ENCODE peak calls at places on chromosomes 16 and 17, in six cellular contexts. One of them, this sample, is unnamed.

GRCh38 chr16:86508028-86508946 is 2.0 kb upstream of the FOXF1 start:
- DNase-seq in fibroblast of villous mesenchyme: peak
- DNase-seq in AG10803: peak
- DNase-seq in activated gamma-delta T cell treated with Interleukin-2 at 50 U/mL for 16 hours: no peak
- DNase-seq in stimulated activated CD4-positive, alpha-beta T cell treated with anti-CD3 and anti-CD28 coated beads, Interleukin-15, amount 100 ng/mL, for 1 hour: no peak
- DNase-seq in WTC11: no peak
- DNase-seq in this sample: no peak

GRCh38 chr17:41190328-41190727 is 641 bp downstream of the KRTAP9-1 start:
- DNase-seq in AG10803: no peak
- DNase-seq in WTC11: no peak
- DNase-seq in stimulated activated CD4-positive, alpha-beta T cell treated with anti-CD3 and anti-CD28 coated beads, Interleukin-15, amount 100 ng/mL, for 1 hour: no peak
- DNase-seq in activated gamma-delta T cell treated with Interleukin-2 at 50 U/mL for 16 hours: no peak
- DNase-seq in fibroblast of villous mesenchyme: no peak
- DNase-seq in this sample: no peak

GRCh38 chr16:31502981-31503380 is 5.2 kb downstream of the RUSF1 start:
- DNase-seq in AG10803: peak
- DNase-seq in stimulated activated CD4-positive, alpha-beta T cell treated with anti-CD3 and anti-CD28 coated beads, Interleukin-15, amount 100 ng/mL, for 1 hour: no peak
- DNase-seq in activated gamma-delta T cell treated with Interleukin-2 at 50 U/mL for 16 hours: no peak
- DNase-seq in fibroblast of villous mesenchyme: peak
- DNase-seq in WTC11: no peak
- DNase-seq in this sample: no peak

GRCh38 chr17:19426631-19427030 is 15.6 kb downstream of the RNF112 start:
- DNase-seq in fibroblast of villous mesenchyme: no peak
- DNase-seq in WTC11: no peak
- DNase-seq in AG10803: no peak
- DNase-seq in activated gamma-delta T cell treated with Interleukin-2 at 50 U/mL for 16 hours: no peak
- DNase-seq in stimulated activated CD4-positive, alpha-beta T cell treated with anti-CD3 and anti-CD28 coated beads, Interleukin-15, amount 100 ng/mL, for 1 hour: no peak
- DNase-seq in this sample: no peak

GRCh38 chr16:85988306-85988705 is 89.3 kb downstream of the IRF8 start:
- DNase-seq in stimulated activated CD4-positive, alpha-beta T cell treated with anti-CD3 and anti-CD28 coated beads, Interleukin-15, amount 100 ng/mL, for 1 hour: no peak
- DNase-seq in WTC11: no peak
- DNase-seq in fibroblast of villous mesenchyme: no peak
- DNase-seq in AG10803: no peak
- DNase-seq in activated gamma-delta T cell treated with Interleukin-2 at 50 U/mL for 16 hours: no peak
- DNase-seq in this sample: no peak

GRCh38 chr17:61452301-61453290 is at the start of gene TBX4:
- DNase-seq in stimulated activated CD4-positive, alpha-beta T cell treated with anti-CD3 and anti-CD28 coated beads, Interleukin-15, amount 100 ng/mL, for 1 hour: no peak
- DNase-seq in activated gamma-delta T cell treated with Interleukin-2 at 50 U/mL for 16 hours: no peak
- DNase-seq in WTC11: peak
- DNase-seq in AG10803: no peak
- DNase-seq in fibroblast of villous mesenchyme: no peak
- DNase-seq in this sample: no peak

GRCh38 chr16:63361032-63361624 is 1324.9 kb upstream of the CDH8 start:
- DNase-seq in fibroblast of villous mesenchyme: peak
- DNase-seq in stimulated activated CD4-positive, alpha-beta T cell treated with anti-CD3 and anti-CD28 coated beads, Interleukin-15, amount 100 ng/mL, for 1 hour: no peak
- DNase-seq in activated gamma-delta T cell treated with Interleukin-2 at 50 U/mL for 16 hours: no peak
- DNase-seq in WTC11: no peak
- DNase-seq in AG10803: peak
- DNase-seq in this sample: no peak

GRCh38 chr17:75323043-75323591 is 33.9 kb upstream of the SLC25A19 start:
- DNase-seq in stimulated activated CD4-positive, alpha-beta T cell treated with anti-CD3 and anti-CD28 coated beads, Interleukin-15, amount 100 ng/mL, for 1 hour: peak
- DNase-seq in activated gamma-delta T cell treated with Interleukin-2 at 50 U/mL for 16 hours: peak
- DNase-seq in AG10803: peak
- DNase-seq in WTC11: peak
- DNase-seq in fibroblast of villous mesenchyme: peak
- DNase-seq in this sample: no peak

GRCh38 chr16:49101997-49102396 is 179.6 kb downstream of the CBLN1 start:
- DNase-seq in WTC11: no peak
- DNase-seq in stimulated activated CD4-positive, alpha-beta T cell treated with anti-CD3 and anti-CD28 coated beads, Interleukin-15, amount 100 ng/mL, for 1 hour: no peak
- DNase-seq in fibroblast of villous mesenchyme: no peak
- DNase-seq in AG10803: no peak
- DNase-seq in activated gamma-delta T cell treated with Interleukin-2 at 50 U/mL for 16 hours: no peak
- DNase-seq in this sample: no peak

GRCh38 chr17:1490643-1491405 is 1.7 kb downstream of the MYO1C start:
- DNase-seq in activated gamma-delta T cell treated with Interleukin-2 at 50 U/mL for 16 hours: peak
- DNase-seq in stimulated activated CD4-positive, alpha-beta T cell treated with anti-CD3 and anti-CD28 coated beads, Interleukin-15, amount 100 ng/mL, for 1 hour: peak
- DNase-seq in fibroblast of villous mesenchyme: peak
- DNase-seq in AG10803: peak
- DNase-seq in WTC11: peak
- DNase-seq in this sample: peak

GRCh38 chr17:29722411-29723198 is 99.9 kb upstream of the CORO6 start:
- DNase-seq in activated gamma-delta T cell treated with Interleukin-2 at 50 U/mL for 16 hours: peak
- DNase-seq in fibroblast of villous mesenchyme: peak
- DNase-seq in AG10803: peak
- DNase-seq in WTC11: no peak
- DNase-seq in stimulated activated CD4-positive, alpha-beta T cell treated with anti-CD3 and anti-CD28 coated beads, Interleukin-15, amount 100 ng/mL, for 1 hour: no peak
- DNase-seq in this sample: peak

GRCh38 chr17:77959926-77960521 is 1.5 kb downstream of the TNRC6C start:
- DNase-seq in fibroblast of villous mesenchyme: peak
- DNase-seq in AG10803: no peak
- DNase-seq in WTC11: no peak
- DNase-seq in stimulated activated CD4-positive, alpha-beta T cell treated with anti-CD3 and anti-CD28 coated beads, Interleukin-15, amount 100 ng/mL, for 1 hour: no peak
- DNase-seq in activated gamma-delta T cell treated with Interleukin-2 at 50 U/mL for 16 hours: peak
- DNase-seq in this sample: no peak

GRCh38 chr17:7836596-7837374 is 2.8 kb downstream of the KDM6B start:
- DNase-seq in activated gamma-delta T cell treated with Interleukin-2 at 50 U/mL for 16 hours: peak
- DNase-seq in stimulated activated CD4-positive, alpha-beta T cell treated with anti-CD3 and anti-CD28 coated beads, Interleukin-15, amount 100 ng/mL, for 1 hour: no peak
- DNase-seq in AG10803: peak
- DNase-seq in WTC11: peak
- DNase-seq in fibroblast of villous mesenchyme: peak
- DNase-seq in this sample: no peak

GRCh38 chr17:36608794-36609497 is 7.6 kb downstream of the MRM1 start:
- DNase-seq in stimulated activated CD4-positive, alpha-beta T cell treated with anti-CD3 and anti-CD28 coated beads, Interleukin-15, amount 100 ng/mL, for 1 hour: no peak
- DNase-seq in fibroblast of villous mesenchyme: peak
- DNase-seq in WTC11: peak
- DNase-seq in activated gamma-delta T cell treated with Interleukin-2 at 50 U/mL for 16 hours: no peak
- DNase-seq in AG10803: peak
- DNase-seq in this sample: no peak

GRCh38 chr16:24986512-24987303 is 28.5 kb downstream of the ARHGAP17 start:
- DNase-seq in fibroblast of villous mesenchyme: peak
- DNase-seq in stimulated activated CD4-positive, alpha-beta T cell treated with anti-CD3 and anti-CD28 coated beads, Interleukin-15, amount 100 ng/mL, for 1 hour: no peak
- DNase-seq in WTC11: no peak
- DNase-seq in AG10803: peak
- DNase-seq in activated gamma-delta T cell treated with Interleukin-2 at 50 U/mL for 16 hours: no peak
- DNase-seq in this sample: no peak

GRCh38 chr16:81646561-81646960 is 132.5 kb upstream of the PLCG2 start:
- DNase-seq in AG10803: peak
- DNase-seq in stimulated activated CD4-positive, alpha-beta T cell treated with anti-CD3 and anti-CD28 coated beads, Interleukin-15, amount 100 ng/mL, for 1 hour: no peak
- DNase-seq in fibroblast of villous mesenchyme: peak
- DNase-seq in activated gamma-delta T cell treated with Interleukin-2 at 50 U/mL for 16 hours: no peak
- DNase-seq in WTC11: no peak
- DNase-seq in this sample: no peak

GRCh38 chr17:33375086-33375485 is 82.0 kb upstream of the ASIC2 start:
- DNase-seq in fibroblast of villous mesenchyme: no peak
- DNase-seq in stimulated activated CD4-positive, alpha-beta T cell treated with anti-CD3 and anti-CD28 coated beads, Interleukin-15, amount 100 ng/mL, for 1 hour: no peak
- DNase-seq in activated gamma-delta T cell treated with Interleukin-2 at 50 U/mL for 16 hours: no peak
- DNase-seq in AG10803: no peak
- DNase-seq in WTC11: no peak
- DNase-seq in this sample: no peak

GRCh38 chr17:66884931-66885330 is 50.0 kb downstream of the CACNG5 start:
- DNase-seq in activated gamma-delta T cell treated with Interleukin-2 at 50 U/mL for 16 hours: no peak
- DNase-seq in AG10803: no peak
- DNase-seq in WTC11: no peak
- DNase-seq in stimulated activated CD4-positive, alpha-beta T cell treated with anti-CD3 and anti-CD28 coated beads, Interleukin-15, amount 100 ng/mL, for 1 hour: no peak
- DNase-seq in fibroblast of villous mesenchyme: no peak
- DNase-seq in this sample: no peak

This sample was measured in GM19239.